ENCODE peak calls at places on chromosome 12, in eight cellular contexts. O is cardiac muscle cell, R is body of pancreas, M is LNCaP clone FGC, T is stomach, V is Peyer's patch, I is heart right ventricle, Y is cardiac fibroblast. P is an unnamed sample.

GRCh38 chr12:132560831-132561783 is 49.3 kb downstream of the LRCOL1 start:
- DNase-seq in T (peak), R (peak), V (peak), I (peak), O (peak), Y (peak), M (peak), P (no peak)

GRCh38 chr12:98416845-98417244 is 98.5 kb upstream of the TMPO start:
- DNase-seq in R (no peak), T (no peak), Y (peak), M (no peak), V (no peak), I (no peak), O (peak), P (no peak)

GRCh38 chr12:2287151-2287550 is 234.4 kb downstream of the CACNA1C start:
- DNase-seq in T (no peak), M (no peak), I (no peak), V (no peak), R (no peak), O (no peak), Y (no peak), P (no peak)

GRCh38 chr12:69633061-69633460 is 22.4 kb upstream of the LRRC10 start:
- DNase-seq in T (no peak), I (no peak), M (no peak), O (no peak), Y (no peak), R (no peak), V (no peak), P (no peak)

GRCh38 chr12:92608418-92609091 is 94.2 kb upstream of the PLEKHG7 start:
- DNase-seq in M (peak), V (no peak), T (no peak), Y (peak), O (peak), I (no peak), R (no peak), P (no peak)

GRCh38 chr12:40127408-40127807 is 21.5 kb upstream of the SLC2A13 start:
- DNase-seq in I (no peak), R (no peak), T (no peak), O (no peak), Y (no peak), V (no peak), M (no peak), P (no peak)

GRCh38 chr12:116142936-116143882 is 134.3 kb downstream of the MED13L start:
- DNase-seq in O (peak), M (no peak), I (no peak), T (no peak), V (no peak), R (no peak), Y (peak), P (no peak)

GRCh38 chr12:106096376-106096775 is 42.4 kb downstream of the NUAK1 start:
- DNase-seq in V (no peak), T (peak), M (peak), I (no peak), Y (no peak), O (no peak), R (peak), P (no peak)

GRCh38 chr12:95571369-95571768 is 20.1 kb upstream of the USP44 start:
- DNase-seq in I (no peak), M (no peak), Y (no peak), R (no peak), V (no peak), O (no peak), T (no peak), P (no peak)

GRCh38 chr12:94240171-94240570 is 91.8 kb downstream of the PLXNC1 start:
- DNase-seq in Y (no peak), T (no peak), V (no peak), M (no peak), R (no peak), I (no peak), O (no peak), P (no peak)

GRCh38 chr12:6337958-6338406 is 3.9 kb downstream of the TNFRSF1A start:
- DNase-seq in I (no peak), M (no peak), T (no peak), O (peak), V (no peak), R (no peak), Y (peak), P (no peak)
- H3K4me3 ChIP-seq in I (peak), M (no peak), T (peak), O (no peak), V (peak), R (no peak), Y (peak), P (peak)

GRCh38 chr12:51270067-51270846 is at the start of gene SMAGP:
- DNase-seq in O (peak), R (peak), I (peak), M (peak), Y (peak), V (peak), T (peak), P (no peak)
- TF ChIP-seq CTCF in O (no peak), R (peak), I (no peak), M (peak), Y (no peak), V (no peak), T (no peak), P (no peak)

GRCh38 chr12:48340891-48341290 is 9.8 kb downstream of the ZNF641 start:
- DNase-seq in V (no peak), O (no peak), Y (peak), T (no peak), M (no peak), R (no peak), I (no peak), P (no peak)
- H3K4me3 ChIP-seq in V (no peak), O (no peak), Y (no peak), T (no peak), M (no peak), R (no peak), I (no peak), P (no peak)

GRCh38 chr12:17215754-17216153 is 609.8 kb upstream of the LMO3 start:
- DNase-seq in Y (no peak), R (no peak), M (no peak), T (no peak), I (no peak), V (no peak), O (no peak), P (no peak)
- TF ChIP-seq CTCF in Y (no peak), R (no peak), M (peak), T (no peak), I (no peak), V (no peak), O (no peak), P (no peak)

GRCh38 chr12:6120796-6121473 is 3.5 kb downstream of the VWF start:
- DNase-seq in V (no peak), M (no peak), R (no peak), I (no peak), O (no peak), Y (no peak), T (no peak), P (no peak)

GRCh38 chr12:6118891-6119568 is 5.4 kb downstream of the VWF start:
- DNase-seq in M (no peak), Y (no peak), R (no peak), O (no peak), I (no peak), T (no peak), V (no peak), P (no peak)

GRCh38 chr12:6123258-6123657 is 1.2 kb downstream of the VWF start:
- DNase-seq in M (no peak), Y (no peak), V (no peak), T (no peak), I (no peak), O (no peak), R (no peak), P (no peak)

GRCh38 chr12:6122211-6122610 is 2.3 kb downstream of the VWF start:
- DNase-seq in Y (no peak), V (no peak), M (no peak), O (no peak), R (no peak), T (no peak), I (no peak), P (no peak)

GRCh38 chr12:6124411-6125151 is at the start of gene VWF:
- DNase-seq in I (no peak), T (no peak), V (no peak), R (no peak), M (no peak), O (no peak), Y (no peak), P (no peak)
- H3K4me3 ChIP-seq in I (peak), T (peak), V (no peak), R (no peak), M (no peak), O (no peak), Y (no peak), P (no peak)

GRCh38 chr12:66345212-66345611 is 42.9 kb downstream of the HELB start:
- DNase-seq in T (no peak), V (no peak), Y (no peak), R (no peak), O (no peak), I (no peak), M (no peak), P (no peak)
- TF ChIP-seq CTCF in T (no peak), V (no peak), Y (no peak), R (no peak), O (no peak), I (no peak), M (no peak), P (no peak)